ENCODE peak calls at places on chromosomes 16 and 17, in eight cellular contexts. One of them, this sample, is unnamed.

GRCh38 chr16:88926374-88926990 is 50.5 kb downstream of the CBFA2T3 start:
- DNase-seq in stomach: no peak
- DNase-seq in OCI-LY7: no peak
- DNase-seq in psoas muscle: no peak
- DNase-seq in transverse colon: no peak
- DNase-seq in tibial nerve: no peak
- DNase-seq in lung: no peak
- DNase-seq in Panc1: no peak
- DNase-seq in this sample: no peak

GRCh38 chr16:15777533-15778203 is 79.2 kb downstream of the MYH11 start:
- DNase-seq in stomach: no peak
- DNase-seq in tibial nerve: no peak
- DNase-seq in Panc1: peak
- DNase-seq in OCI-LY7: peak
- DNase-seq in psoas muscle: no peak
- DNase-seq in transverse colon: no peak
- DNase-seq in lung: no peak
- DNase-seq in this sample: no peak

GRCh38 chr16:14579266-14579665 is 50.8 kb downstream of the PARN start:
- DNase-seq in stomach: peak
- DNase-seq in tibial nerve: no peak
- DNase-seq in transverse colon: no peak
- DNase-seq in Panc1: peak
- DNase-seq in lung: no peak
- DNase-seq in psoas muscle: no peak
- DNase-seq in OCI-LY7: no peak
- DNase-seq in this sample: no peak

GRCh38 chr17:73096866-73097265 is 4.4 kb upstream of the SLC39A11 start:
- DNase-seq in tibial nerve: no peak
- DNase-seq in Panc1: no peak
- DNase-seq in lung: no peak
- DNase-seq in psoas muscle: no peak
- DNase-seq in stomach: no peak
- DNase-seq in transverse colon: no peak
- DNase-seq in OCI-LY7: no peak
- DNase-seq in this sample: peak

GRCh38 chr17:42363767-42364585 is 24.3 kb downstream of the STAT3 start:
- DNase-seq in tibial nerve: peak
- DNase-seq in psoas muscle: no peak
- DNase-seq in OCI-LY7: no peak
- DNase-seq in Panc1: no peak
- DNase-seq in lung: no peak
- DNase-seq in transverse colon: no peak
- DNase-seq in stomach: no peak
- DNase-seq in this sample: no peak

GRCh38 chr16:4194661-4195060 is 47.2 kb downstream of the SRL start:
- DNase-seq in tibial nerve: no peak
- DNase-seq in psoas muscle: no peak
- DNase-seq in Panc1: no peak
- DNase-seq in stomach: no peak
- DNase-seq in OCI-LY7: no peak
- DNase-seq in lung: no peak
- DNase-seq in transverse colon: no peak
- DNase-seq in this sample: no peak

GRCh38 chr16:66001432-66001831 is 365.1 kb upstream of the CDH5 start:
- DNase-seq in OCI-LY7: no peak
- DNase-seq in tibial nerve: no peak
- DNase-seq in psoas muscle: no peak
- DNase-seq in stomach: no peak
- DNase-seq in transverse colon: no peak
- DNase-seq in lung: no peak
- DNase-seq in Panc1: no peak
- DNase-seq in this sample: no peak

GRCh38 chr17:79549111-79549915 is 61.5 kb downstream of the RBFOX3 start:
- DNase-seq in Panc1: no peak
- DNase-seq in stomach: no peak
- DNase-seq in lung: no peak
- DNase-seq in psoas muscle: no peak
- DNase-seq in tibial nerve: no peak
- DNase-seq in transverse colon: no peak
- DNase-seq in OCI-LY7: no peak
- DNase-seq in this sample: no peak

GRCh38 chr16:53743149-53743566 is 39.2 kb downstream of the FTO start:
- DNase-seq in transverse colon: peak
- DNase-seq in psoas muscle: no peak
- DNase-seq in OCI-LY7: peak
- DNase-seq in tibial nerve: no peak
- DNase-seq in Panc1: no peak
- DNase-seq in stomach: no peak
- DNase-seq in lung: no peak
- DNase-seq in this sample: no peak

GRCh38 chr16:57619133-57619605 is 9.3 kb upstream of the ADGRG1 start:
- DNase-seq in stomach: peak
- DNase-seq in transverse colon: no peak
- DNase-seq in lung: no peak
- DNase-seq in OCI-LY7: no peak
- DNase-seq in tibial nerve: no peak
- DNase-seq in psoas muscle: no peak
- DNase-seq in Panc1: no peak
- DNase-seq in this sample: no peak

GRCh38 chr16:71895679-71896385 is 501 bp downstream of the IST1 start:
- DNase-seq in stomach: peak
- DNase-seq in psoas muscle: peak
- DNase-seq in tibial nerve: peak
- DNase-seq in lung: peak
- DNase-seq in Panc1: no peak
- DNase-seq in transverse colon: peak
- DNase-seq in OCI-LY7: peak
- DNase-seq in this sample: no peak

GRCh38 chr17:42132941-42133340 is 10.3 kb downstream of the HSPB9 start:
- DNase-seq in transverse colon: peak
- DNase-seq in stomach: peak
- DNase-seq in Panc1: no peak
- DNase-seq in psoas muscle: peak
- DNase-seq in lung: peak
- DNase-seq in OCI-LY7: no peak
- DNase-seq in tibial nerve: no peak
- DNase-seq in this sample: peak

GRCh38 chr17:36544049-36544319 is 735 bp upstream of the GGNBP2 start:
- DNase-seq in tibial nerve: no peak
- DNase-seq in OCI-LY7: peak
- DNase-seq in psoas muscle: no peak
- DNase-seq in stomach: peak
- DNase-seq in lung: no peak
- DNase-seq in transverse colon: no peak
- DNase-seq in Panc1: no peak
- DNase-seq in this sample: peak

GRCh38 chr16:54816471-54816870 is 114.2 kb upstream of the IRX5 start:
- DNase-seq in transverse colon: no peak
- DNase-seq in stomach: no peak
- DNase-seq in lung: no peak
- DNase-seq in OCI-LY7: peak
- DNase-seq in tibial nerve: no peak
- DNase-seq in Panc1: no peak
- DNase-seq in psoas muscle: no peak
- DNase-seq in this sample: no peak

GRCh38 chr17:5780476-5780875 is 196.2 kb upstream of the NLRP1 start:
- DNase-seq in stomach: no peak
- DNase-seq in tibial nerve: no peak
- DNase-seq in Panc1: no peak
- DNase-seq in transverse colon: no peak
- DNase-seq in OCI-LY7: no peak
- DNase-seq in lung: no peak
- DNase-seq in psoas muscle: no peak
- DNase-seq in this sample: no peak

GRCh38 chr17:80894439-80894721 is 97.3 kb upstream of the CHMP6 start:
- DNase-seq in OCI-LY7: no peak
- DNase-seq in transverse colon: no peak
- DNase-seq in Panc1: no peak
- DNase-seq in tibial nerve: no peak
- DNase-seq in lung: no peak
- DNase-seq in psoas muscle: no peak
- DNase-seq in stomach: no peak
- DNase-seq in this sample: no peak

GRCh38 chr17:75289122-75289831 is at the start of gene SLC25A19:
- DNase-seq in psoas muscle: peak
- DNase-seq in transverse colon: peak
- DNase-seq in tibial nerve: peak
- DNase-seq in lung: peak
- DNase-seq in Panc1: peak
- DNase-seq in stomach: peak
- DNase-seq in OCI-LY7: peak
- DNase-seq in this sample: peak
- TF ChIP-seq CTCF in psoas muscle: peak
- TF ChIP-seq CTCF in transverse colon: no peak
- TF ChIP-seq CTCF in tibial nerve: no peak
- TF ChIP-seq CTCF in lung: peak
- TF ChIP-seq CTCF in Panc1: no peak
- TF ChIP-seq CTCF in stomach: no peak
- TF ChIP-seq CTCF in OCI-LY7: peak
- TF ChIP-seq CTCF in this sample: no peak

GRCh38 chr16:2473425-2473926 is 1.5 kb upstream of the TBC1D24 start:
- DNase-seq in psoas muscle: no peak
- DNase-seq in tibial nerve: no peak
- DNase-seq in transverse colon: no peak
- DNase-seq in stomach: no peak
- DNase-seq in lung: no peak
- DNase-seq in Panc1: no peak
- DNase-seq in OCI-LY7: peak
- DNase-seq in this sample: no peak
- H3K4me3 ChIP-seq in psoas muscle: peak
- H3K4me3 ChIP-seq in tibial nerve: no peak
- H3K4me3 ChIP-seq in transverse colon: peak
- H3K4me3 ChIP-seq in stomach: peak
- H3K4me3 ChIP-seq in lung: no peak
- H3K4me3 ChIP-seq in Panc1: peak
- H3K4me3 ChIP-seq in OCI-LY7: peak
- H3K4me3 ChIP-seq in this sample: peak

DNA sequence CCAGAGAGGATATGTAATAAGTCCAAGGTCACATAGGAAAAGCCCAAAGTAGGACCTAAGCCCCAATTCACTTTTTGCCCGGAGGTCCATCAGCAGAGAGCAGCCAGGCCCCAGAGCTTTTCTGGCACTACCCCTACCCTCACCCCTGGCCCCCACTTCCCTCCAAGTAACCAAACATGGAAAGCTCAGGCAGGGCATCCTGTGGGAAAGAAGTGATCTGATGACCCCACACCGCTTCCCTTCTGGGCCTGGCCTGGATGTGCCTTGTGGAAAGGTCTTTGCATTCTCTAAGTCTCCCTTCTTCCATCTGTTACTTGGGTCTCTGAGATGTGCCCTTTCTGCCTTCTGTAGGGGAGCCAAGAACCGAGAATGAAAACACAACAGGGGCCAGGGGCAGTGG is 136.9 kb downstream of the TMEM132E start:
- DNase-seq in tibial nerve: no peak
- DNase-seq in stomach: no peak
- DNase-seq in Panc1: no peak
- DNase-seq in psoas muscle: no peak
- DNase-seq in transverse colon: no peak
- DNase-seq in lung: no peak
- DNase-seq in OCI-LY7: no peak
- DNase-seq in this sample: no peak
- H3K27ac ChIP-seq in tibial nerve: no peak
- H3K27ac ChIP-seq in stomach: no peak
- H3K27ac ChIP-seq in Panc1: no peak
- H3K27ac ChIP-seq in psoas muscle: no peak
- H3K27ac ChIP-seq in transverse colon: no peak
- H3K27ac ChIP-seq in lung: no peak
- H3K27ac ChIP-seq in OCI-LY7: no peak
- H3K27ac ChIP-seq in this sample: no peak

GRCh38 chr17:17781591-17782424 is 55.0 kb downstream of the SREBF1 start:
- DNase-seq in OCI-LY7: no peak
- DNase-seq in transverse colon: peak
- DNase-seq in Panc1: no peak
- DNase-seq in tibial nerve: peak
- DNase-seq in lung: peak
- DNase-seq in psoas muscle: peak
- DNase-seq in stomach: peak
- DNase-seq in this sample: peak

GRCh38 chr17:17784599-17785264 is 52.1 kb downstream of the SREBF1 start:
- DNase-seq in psoas muscle: peak
- DNase-seq in transverse colon: no peak
- DNase-seq in lung: no peak
- DNase-seq in OCI-LY7: peak
- DNase-seq in stomach: peak
- DNase-seq in tibial nerve: no peak
- DNase-seq in Panc1: no peak
- DNase-seq in this sample: no peak

GRCh38 chr17:17782425-17783120 is 54.2 kb downstream of the SREBF1 start:
- DNase-seq in transverse colon: no peak
- DNase-seq in tibial nerve: no peak
- DNase-seq in OCI-LY7: peak
- DNase-seq in psoas muscle: peak
- DNase-seq in Panc1: no peak
- DNase-seq in stomach: peak
- DNase-seq in lung: no peak
- DNase-seq in this sample: no peak

GRCh38 chr17:17783825-17784598 is 52.8 kb downstream of the SREBF1 start:
- DNase-seq in stomach: peak
- DNase-seq in lung: peak
- DNase-seq in psoas muscle: peak
- DNase-seq in Panc1: no peak
- DNase-seq in transverse colon: peak
- DNase-seq in OCI-LY7: peak
- DNase-seq in tibial nerve: peak
- DNase-seq in this sample: peak

DNA sequence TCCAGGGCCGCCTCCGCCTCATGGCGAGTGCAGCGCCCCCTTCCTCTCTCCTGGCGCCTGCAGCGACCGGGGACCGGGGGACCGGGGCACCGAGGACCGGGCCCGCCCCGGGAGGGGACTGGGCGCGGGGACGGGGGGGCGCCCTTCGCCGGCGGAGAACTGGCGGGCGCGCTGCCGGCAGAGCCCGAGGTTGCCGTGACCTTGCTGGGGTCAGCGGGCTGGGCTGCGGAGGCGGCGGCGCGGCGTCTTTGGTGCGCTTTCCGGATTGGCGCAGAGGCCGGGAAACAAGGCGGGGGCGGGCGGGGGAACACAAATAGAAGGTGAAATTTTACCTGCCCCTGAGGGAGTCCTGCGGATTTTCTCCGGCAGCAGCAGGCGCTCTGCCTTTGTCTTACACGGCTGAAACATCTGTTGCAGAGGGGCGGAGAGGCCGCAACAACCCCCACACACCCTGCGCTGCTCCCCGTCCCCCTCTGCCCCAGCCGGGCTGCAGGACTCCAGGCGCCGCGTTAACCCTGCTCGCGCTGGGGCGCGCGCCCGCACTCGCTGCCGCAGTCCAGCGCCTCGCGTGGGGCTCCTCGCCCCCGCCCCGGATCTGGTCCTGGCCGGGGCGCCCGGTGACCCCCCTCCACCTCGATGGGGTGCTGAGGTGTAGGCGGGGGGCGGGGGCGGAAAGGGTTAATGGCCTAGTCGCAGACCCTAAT is 53.5 kb downstream of the SREBF1 start:
- DNase-seq in OCI-LY7: peak
- DNase-seq in psoas muscle: peak
- DNase-seq in tibial nerve: peak
- DNase-seq in lung: peak
- DNase-seq in Panc1: no peak
- DNase-seq in transverse colon: peak
- DNase-seq in stomach: peak
- DNase-seq in this sample: no peak
- TF ChIP-seq CTCF in OCI-LY7: peak
- TF ChIP-seq CTCF in psoas muscle: peak
- TF ChIP-seq CTCF in tibial nerve: peak
- TF ChIP-seq CTCF in lung: no peak
- TF ChIP-seq CTCF in Panc1: peak
- TF ChIP-seq CTCF in transverse colon: no peak
- TF ChIP-seq CTCF in stomach: no peak
- TF ChIP-seq CTCF in this sample: no peak

GRCh38 chr16:74902161-74902560 is 82.8 kb downstream of the WDR59 start:
- DNase-seq in OCI-LY7: no peak
- DNase-seq in transverse colon: no peak
- DNase-seq in tibial nerve: no peak
- DNase-seq in lung: no peak
- DNase-seq in stomach: no peak
- DNase-seq in psoas muscle: no peak
- DNase-seq in Panc1: no peak
- DNase-seq in this sample: no peak
- H3K4me3 ChIP-seq in OCI-LY7: no peak
- H3K4me3 ChIP-seq in transverse colon: no peak
- H3K4me3 ChIP-seq in tibial nerve: no peak
- H3K4me3 ChIP-seq in lung: no peak
- H3K4me3 ChIP-seq in stomach: no peak
- H3K4me3 ChIP-seq in psoas muscle: no peak
- H3K4me3 ChIP-seq in Panc1: no peak
- H3K4me3 ChIP-seq in this sample: no peak